ENCODE peak calls at places on chromosome 11, in nine cellular contexts. M is NCI-H748 treated with DMSO at 0.1 percent for 48 hours; K is left lung; Y is Panc1; F is thoracic aorta; I is astrocyte of the spinal cord; B is activated T-helper 1 cell treated with anti-CD3 and anti-CD28 coated beads, Interleukin-12 subunit alpha, Interleukin-12 subunit beta, Interleukin-2, Interleukin-4 antibody, amounts not matched to agents 30 ng/mL and 10 ng/mL and 1 ng/mL, durations not matched to agents 14 hours and 24 hours and 36 hours; W is Calu3; O is A549. G is an unnamed sample.

GRCh38 chr11:126156814-126157213 is 54.6 kb downstream of the RPUSD4 start:
- DNase-seq in M (no peak), K (no peak), Y (no peak), F (no peak), I (no peak), B (no peak), W (no peak), O (no peak), G (no peak)

GRCh38 chr11:61004841-61005240 is 33.4 kb downstream of the CD6 start:
- DNase-seq in M (no peak), K (no peak), Y (no peak), F (no peak), I (peak; percentile 14), B (no peak), W (no peak), O (no peak), G (no peak)

GRCh38 chr11:2708757-2709281 is 9.0 kb upstream of the KCNQ1OT1 start:
- DNase-seq in M (no peak), K (no peak), Y (no peak), F (no peak), I (no peak), B (no peak), W (no peak), O (no peak), G (no peak)

GRCh38 chr11:75582935-75583709 is 21.1 kb downstream of the SERPINH1 start:
- DNase-seq in M (peak; percentile 25), K (peak; percentile 60), Y (no peak), F (no peak), I (peak; percentile 69), B (no peak), W (peak; percentile 57), O (peak; percentile 59), G (peak; percentile 83)

GRCh38 chr11:58645854-58646253 is 23.4 kb downstream of the CNTF start:
- DNase-seq in M (no peak), K (no peak), Y (no peak), F (no peak), I (no peak), B (no peak), W (no peak), O (no peak), G (no peak)

GRCh38 chr11:116837231-116838091 is at the start of gene APOA1:
- DNase-seq in M (no peak), K (no peak), Y (no peak), F (no peak), I (no peak), B (no peak), W (no peak), O (no peak), G (peak; percentile 17)

GRCh38 chr11:19800162-19800561 is 87.5 kb downstream of the NAV2 start:
- DNase-seq in M (no peak), K (no peak), Y (no peak), F (no peak), I (no peak), B (no peak), W (no peak), O (no peak), G (no peak)

GRCh38 chr11:92266821-92267220 is 42.2 kb downstream of the FAT3 start:
- DNase-seq in M (no peak), K (no peak), Y (no peak), F (no peak), I (no peak), B (no peak), W (no peak), O (no peak), G (no peak)

GRCh38 chr11:109132539-109132938 is 289.5 kb upstream of the C11orf87 start:
- DNase-seq in M (no peak), K (no peak), Y (no peak), F (no peak), I (no peak), B (no peak), W (no peak), O (no peak), G (no peak)

GRCh38 chr11:133898031-133898769 is 52.9 kb upstream of the SPATA19 start:
- DNase-seq in M (no peak), K (no peak), Y (no peak), F (no peak), I (no peak), B (no peak), W (no peak), O (no peak), G (no peak)

GRCh38 chr11:45384016-45384415 is 97.9 kb upstream of the SYT13 start:
- DNase-seq in M (no peak), K (no peak), Y (no peak), F (no peak), I (no peak), B (no peak), W (no peak), O (no peak), G (no peak)

GRCh38 chr11:119479685-119480275 is 56.8 kb upstream of the THY1 start:
- DNase-seq in M (no peak), K (peak; percentile 5), Y (no peak), F (no peak), I (peak; percentile 26), B (no peak), W (no peak), O (peak; percentile 72), G (no peak)

GRCh38 chr11:112541140-112541901 is 280.7 kb upstream of the PLET1 start:
- DNase-seq in M (no peak), K (no peak), Y (no peak), F (no peak), I (no peak), B (no peak), W (no peak), O (no peak), G (no peak)

GRCh38 chr11:102914238-102915043 is 39.7 kb upstream of the MMP12 start:
- DNase-seq in M (no peak), K (no peak), Y (peak; percentile 24), F (no peak), I (peak; percentile 55), B (no peak), W (peak; percentile 27), O (peak; percentile 18), G (peak; percentile 8)